ENCODE peak calls at places on chromosomes 3 and 15, in five cellular contexts. T is HCT116, F is fibroblast of lung, I is osteocyte, D is glutamatergic neuron. N is an unnamed sample.
A peak's percentile ranks its signal among the peaks of the same experiment; 100 is the strongest.

GRCh38 chr3:190352866-190353457 is 30.7 kb upstream of the CLDN1 start:
- DNase-seq in T (no peak), F (no peak), I (no peak), D (no peak), N (no peak)

GRCh38 chr3:66393486-66394260 is 107.1 kb downstream of the LRIG1 start:
- DNase-seq in T (no peak), F (peak; percentile 77), I (no peak), D (no peak), N (no peak)

GRCh38 chr3:52053307-52054304 is 2.8 kb downstream of the DUSP7 start:
- DNase-seq in T (no peak), F (no peak), I (no peak), D (no peak), N (peak; percentile 97)

GRCh38 chr3:88000853-88001252 is 58.0 kb downstream of the CGGBP1 start:
- DNase-seq in T (no peak), F (peak; percentile 11), I (no peak), D (peak; percentile 22), N (no peak)

GRCh38 chr3:31878231-31878838 is 102.7 kb downstream of the OSBPL10 start:
- DNase-seq in T (no peak), F (peak; percentile 76), I (no peak), D (no peak), N (no peak)

GRCh38 chr3:53269888-53270880 is 14.4 kb upstream of the TKT start:
- DNase-seq in T (peak; percentile 96), F (peak; percentile 98), I (peak; percentile 95), D (peak; percentile 33), N (peak; percentile 100)

GRCh38 chr15:52483712-52484111 is 45.0 kb downstream of the MYO5A start:
- DNase-seq in T (no peak), F (peak; percentile 82), I (no peak), D (no peak), N (peak; percentile 46)

GRCh38 chr15:57215371-57215770 is 160.9 kb upstream of the CGNL1 start:
- DNase-seq in T (no peak), F (peak; percentile 52), I (no peak), D (no peak), N (no peak)

GRCh38 chr3:43288366-43288765 is 2.0 kb downstream of the SNRK start:
- DNase-seq in T (no peak), F (peak; percentile 17), I (no peak), D (no peak), N (peak; percentile 10)

GRCh38 chr3:36381311-36381956 is 1.1 kb downstream of the STAC start:
- DNase-seq in T (no peak), F (peak; percentile 26), I (no peak), D (no peak), N (peak; percentile 6)

GRCh38 chr3:76765526-76765925 is 274.4 kb upstream of the ROBO2 start:
- DNase-seq in T (no peak), F (no peak), I (no peak), D (no peak), N (no peak)

GRCh38 chr3:101567528-101568317 is 6.1 kb downstream of the TRMT10C start:
- DNase-seq in T (no peak), F (peak; percentile 45), I (no peak), D (no peak), N (no peak)

GRCh38 chr15:33968224-33968623 is at the start of gene CHRM5:
- DNase-seq in T (no peak), F (no peak), I (no peak), D (no peak), N (no peak)

GRCh38 chr3:133127381-133127780 is 89.2 kb downstream of the TMEM108 start:
- DNase-seq in T (no peak), F (no peak), I (no peak), D (no peak), N (no peak)

GRCh38 chr15:80252281-80252619 is 237 bp upstream of the CTXND1 start:
- DNase-seq in T (no peak), F (no peak), I (no peak), D (no peak), N (no peak)

GRCh38 chr3:175381685-175382084 is 522.6 kb downstream of the NAALADL2 start:
- DNase-seq in T (no peak), F (no peak), I (no peak), D (no peak), N (no peak)

GRCh38 chr15:36802861-36803531 is 223.6 kb downstream of the CDIN1 start:
- DNase-seq in T (no peak), F (no peak), I (no peak), D (no peak), N (no peak)

GRCh38 chr3:171622126-171622525 is 161.9 kb upstream of the TNIK start:
- DNase-seq in T (no peak), F (no peak), I (no peak), D (no peak), N (no peak)

GRCh38 chr3:167684389-167684993 is 30.7 kb upstream of the WDR49 start:
- DNase-seq in T (peak; percentile 46), F (peak; percentile 35), I (no peak), D (no peak), N (peak; percentile 78)

GRCh38 chr15:85581495-85581894 is 201.1 kb downstream of the AKAP13 start:
- DNase-seq in T (no peak), F (no peak), I (no peak), D (no peak), N (no peak)

GRCh38 chr3:12371525-12372140 is 82.8 kb downstream of the PPARG start:
- DNase-seq in T (no peak), F (peak; percentile 66), I (no peak), D (no peak), N (no peak)

GRCh38 chr3:16066975-16067374 is 107.5 kb upstream of the GALNT15 start:
- DNase-seq in T (no peak), F (peak; percentile 93), I (no peak), D (no peak), N (peak; percentile 91)

GRCh38 chr3:111862415-111862814 is 3.4 kb downstream of the PHLDB2 start:
- DNase-seq in T (no peak), F (no peak), I (no peak), D (peak; percentile 17), N (no peak)

GRCh38 chr15:41930221-41930866 is 36.5 kb upstream of the SPTBN5 start:
- DNase-seq in T (peak; percentile 31), F (peak; percentile 98), I (no peak), D (no peak), N (peak; percentile 91)

GRCh38 chr15:85044251-85044853 is 62.7 kb downstream of the PDE8A start:
- DNase-seq in T (peak; percentile 28), F (peak; percentile 60), I (no peak), D (no peak), N (peak; percentile 75)

GRCh38 chr3:177402533-177402932 is 205.3 kb upstream of the TBL1XR1 start:
- DNase-seq in T (no peak), F (no peak), I (no peak), D (no peak), N (no peak)

GRCh38 chr3:138477120-138477519 is 42.7 kb downstream of the ESYT3 start:
- DNase-seq in T (no peak), F (no peak), I (no peak), D (no peak), N (no peak)

GRCh38 chr15:70213779-70214178 is 116.1 kb upstream of the TLE3 start:
- DNase-seq in T (no peak), F (no peak), I (no peak), D (no peak), N (no peak)

GRCh38 chr15:70214941-70215635 is 117.4 kb upstream of the TLE3 start:
- DNase-seq in T (no peak), F (no peak), I (no peak), D (no peak), N (no peak)

GRCh38 chr15:70215951-70216350 is 118.2 kb upstream of the TLE3 start:
- DNase-seq in T (no peak), F (no peak), I (no peak), D (no peak), N (no peak)

GRCh38 chr15:70212963-70213315 is 115.2 kb upstream of the TLE3 start:
- DNase-seq in T (no peak), F (no peak), I (no peak), D (no peak), N (no peak)

DNA sequence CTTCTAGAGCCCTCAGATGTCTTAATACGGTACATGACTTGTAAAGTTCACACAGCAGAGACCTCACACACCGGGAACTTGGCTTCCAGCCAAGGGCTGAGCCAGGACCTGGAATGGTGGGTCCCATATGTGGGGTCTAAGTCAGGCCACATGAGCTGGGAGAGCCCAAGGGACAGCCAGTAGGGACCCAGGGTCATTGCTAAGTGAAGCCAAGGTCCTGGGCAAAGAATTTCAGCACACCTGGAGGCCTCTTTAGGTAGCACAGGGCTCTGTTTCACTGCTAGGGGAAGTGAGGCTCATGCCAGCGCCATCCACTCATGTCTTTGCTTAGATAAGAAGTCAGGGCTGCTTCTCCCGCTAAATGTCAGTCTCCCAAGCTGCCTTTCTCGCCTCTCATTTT is 116.5 kb upstream of the TLE3 start:
- DNase-seq in T (no peak), F (no peak), I (no peak), D (no peak), N (no peak)
- TF ChIP-seq CTCF in T (peak; percentile 29), F (no peak), I (no peak), D (peak; percentile 16), N (no peak)

GRCh38 chr15:67823371-67824156 is 1.7 kb upstream of the SKOR1 start:
- DNase-seq in T (no peak), F (no peak), I (no peak), D (peak; percentile 54), N (no peak)
- TF ChIP-seq CTCF in T (no peak), F (no peak), I (no peak), D (no peak), N (no peak)

GRCh38 chr3:119223511-119223910 is 17.2 kb downstream of the B4GALT4 start:
- DNase-seq in T (no peak), F (no peak), I (no peak), D (no peak), N (no peak)
- TF ChIP-seq CTCF in T (peak; percentile 17), F (no peak), I (no peak), D (no peak), N (no peak)

GRCh38 chr3:122969585-122970453 is 57.7 kb downstream of the SEMA5B start:
- DNase-seq in T (no peak), F (peak; percentile 91), I (no peak), D (no peak), N (peak; percentile 97)

GRCh38 chr3:122962149-122962548 is 65.4 kb downstream of the SEMA5B start:
- DNase-seq in T (no peak), F (no peak), I (no peak), D (no peak), N (no peak)

GRCh38 chr3:122964844-122965243 is 62.7 kb downstream of the SEMA5B start:
- DNase-seq in T (no peak), F (no peak), I (no peak), D (no peak), N (no peak)

GRCh38 chr3:122967376-122968164 is 60.0 kb downstream of the SEMA5B start:
- DNase-seq in T (no peak), F (no peak), I (no peak), D (no peak), N (no peak)

DNA sequence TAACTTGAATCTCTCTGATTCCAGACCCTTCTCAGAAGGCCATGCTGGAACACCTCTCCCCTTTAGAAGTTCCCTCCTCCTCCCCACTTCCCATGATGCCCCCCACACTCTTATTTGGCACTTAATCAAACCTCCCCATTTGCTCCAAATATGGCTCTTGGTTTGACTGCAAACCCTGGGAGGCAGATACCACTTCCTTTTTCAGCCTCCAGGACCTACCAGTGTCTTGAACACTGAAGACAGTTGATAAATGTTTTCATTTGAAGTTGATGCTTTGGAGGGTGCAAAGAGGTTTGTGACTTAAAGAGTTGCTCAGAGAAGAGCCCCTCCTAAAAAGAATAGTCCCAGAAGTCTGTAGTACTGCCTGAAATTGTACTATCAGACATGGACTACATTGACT is 61.5 kb downstream of the SEMA5B start:
- DNase-seq in T (no peak), F (no peak), I (no peak), D (no peak), N (no peak)
- TF ChIP-seq CTCF in T (no peak), F (no peak), I (no peak), D (no peak), N (no peak)